ENCODE peak calls at places on chromosomes 13 and 19, in seven cellular contexts. H is astrocyte of the cerebellum; T is keratinocyte; Q is HL-60; Y is CD4-positive, alpha-beta T cell; S is lower leg skin; G is WTC11. J is an unnamed sample.

GRCh38 chr13:89827552-89827951 is 1519.9 kb upstream of the MIR17HG start:
- DNase-seq in H (no peak), T (no peak), Q (no peak), Y (no peak), S (no peak), G (no peak), J (no peak)

GRCh38 chr19:35055715-35056179 is 14.2 kb downstream of the HPN start:
- DNase-seq in H (no peak), T (no peak), Q (no peak), Y (no peak), S (no peak), G (peak; percentile 83), J (no peak)

GRCh38 chr19:34712606-34713261 is 21.3 kb upstream of the ZNF181 start:
- DNase-seq in H (peak; percentile 57), T (no peak), Q (peak; percentile 38), Y (peak; percentile 33), S (no peak), G (peak; percentile 40), J (no peak)

GRCh38 chr19:39684283-39684682 is 20.0 kb upstream of the LGALS14 start:
- DNase-seq in H (no peak), T (no peak), Q (no peak), Y (no peak), S (no peak), G (no peak), J (no peak)

GRCh38 chr13:40779049-40779448 is 8.1 kb upstream of the MRPS31 start:
- DNase-seq in H (no peak), T (no peak), Q (no peak), Y (no peak), S (no peak), G (no peak), J (peak; percentile 51)

GRCh38 chr13:77980592-77980991 is 62.0 kb upstream of the EDNRB start:
- DNase-seq in H (peak; percentile 59), T (no peak), Q (no peak), Y (no peak), S (no peak), G (no peak), J (no peak)

GRCh38 chr13:106036870-106037269 is 498.6 kb downstream of the EFNB2 start:
- DNase-seq in H (no peak), T (no peak), Q (no peak), Y (no peak), S (no peak), G (peak; percentile 24), J (no peak)

GRCh38 chr13:112103971-112104872 is 37.3 kb downstream of the SOX1 start:
- DNase-seq in H (no peak), T (no peak), Q (no peak), Y (no peak), S (no peak), G (peak; percentile 66), J (peak; percentile 84)

GRCh38 chr13:98466634-98467236 is 110.2 kb downstream of the STK24 start:
- DNase-seq in H (no peak), T (no peak), Q (no peak), Y (no peak), S (no peak), G (peak; percentile 87), J (no peak)

GRCh38 chr13:110904748-110905147 is 10.1 kb downstream of the ANKRD10 start:
- DNase-seq in H (no peak), T (no peak), Q (no peak), Y (no peak), S (no peak), G (no peak), J (no peak)

GRCh38 chr13:46170268-46170667 is 11.7 kb downstream of the LCP1 start:
- DNase-seq in H (no peak), T (no peak), Q (peak; percentile 21), Y (no peak), S (no peak), G (no peak), J (no peak)

DNA sequence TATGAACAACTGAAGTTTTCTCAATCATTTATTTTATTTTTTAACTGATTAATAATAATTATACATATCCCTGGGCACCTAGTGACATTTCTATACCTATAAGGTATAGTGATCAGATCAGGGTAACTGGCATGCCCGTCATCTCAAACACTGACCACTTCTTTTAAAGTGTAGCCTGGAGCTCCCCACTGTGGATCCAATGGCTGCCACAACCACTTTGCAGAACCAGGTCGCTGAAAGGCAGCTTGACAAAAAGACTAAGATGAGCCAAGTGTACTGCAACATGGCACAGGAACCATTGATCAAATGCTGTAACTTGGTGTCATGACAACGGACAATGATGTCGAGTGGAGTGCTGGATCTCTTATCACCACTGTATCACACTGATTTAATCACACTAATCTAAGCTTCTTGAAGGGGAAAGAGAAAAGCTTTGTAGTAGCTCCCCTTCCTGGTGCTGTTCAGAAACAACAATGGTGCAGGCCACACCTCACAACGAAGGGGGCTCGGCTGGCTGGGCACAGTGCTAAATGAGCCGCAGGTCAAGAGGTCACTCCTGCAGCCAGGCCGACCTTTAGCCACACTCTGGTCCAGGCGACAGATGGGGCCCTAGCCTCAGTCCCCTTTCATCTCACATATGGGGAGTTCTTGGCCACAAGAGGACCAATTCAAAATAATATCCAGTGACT is 2.3 kb upstream of the TNFRSF19 start:
- DNase-seq in H (no peak), T (no peak), Q (no peak), Y (no peak), S (no peak), G (no peak), J (no peak)
- TF ChIP-seq CTCF in H (no peak), T (no peak), Q (no peak), Y (no peak), S (no peak), G (no peak), J (no peak)

DNA sequence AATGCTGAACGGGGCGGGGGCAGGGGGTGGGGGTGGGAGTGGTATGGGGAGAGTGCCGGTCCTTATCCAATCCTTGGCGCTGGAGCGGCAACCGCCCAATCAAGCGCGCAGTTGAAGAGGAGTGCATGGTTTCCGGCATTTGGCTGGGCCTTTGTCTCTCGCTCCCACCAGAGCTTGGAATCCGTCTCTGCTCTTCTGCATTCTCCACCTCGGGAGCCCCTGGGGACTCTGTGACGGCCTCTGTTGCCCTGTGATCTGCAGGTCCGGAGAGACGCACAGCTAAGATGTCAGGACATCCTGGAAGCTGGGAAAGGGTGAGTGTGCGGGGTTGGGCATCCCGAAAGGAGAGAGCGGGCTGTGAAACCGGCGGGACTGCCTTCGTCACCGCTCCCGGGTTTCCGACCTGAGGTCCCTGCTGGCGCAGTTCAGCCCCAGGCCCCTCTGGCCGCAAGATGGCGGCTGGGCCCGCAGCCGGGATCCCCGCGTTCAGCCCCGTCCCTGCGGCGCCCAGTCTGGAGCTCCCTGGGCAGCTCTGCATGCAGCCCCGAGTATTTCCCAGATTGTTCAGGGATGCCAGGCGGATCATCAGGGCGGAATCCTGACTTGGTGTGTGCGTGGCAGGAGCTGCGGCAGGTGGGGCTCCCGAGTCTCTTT is 53.6 kb upstream of the ZNF254 start:
- DNase-seq in H (peak; percentile 82), T (no peak), Q (peak; percentile 65), Y (peak; percentile 65), S (peak; percentile 97), G (peak; percentile 85), J (peak; percentile 94)
- TF ChIP-seq CTCF in H (no peak), T (no peak), Q (no peak), Y (no peak), S (no peak), G (no peak), J (no peak)

GRCh38 chr19:6767357-6768235 is at the start of gene SH2D3A:
- DNase-seq in H (no peak), T (peak; percentile 95), Q (peak; percentile 81), Y (peak; percentile 93), S (peak; percentile 97), G (peak; percentile 97), J (no peak)

GRCh38 chr19:6768236-6768785 is 1.1 kb upstream of the SH2D3A start:
- DNase-seq in H (no peak), T (no peak), Q (no peak), Y (no peak), S (no peak), G (no peak), J (no peak)

GRCh38 chr19:6767081-6767356 is 216 bp downstream of the SH2D3A start:
- DNase-seq in H (no peak), T (no peak), Q (no peak), Y (no peak), S (no peak), G (no peak), J (no peak)

GRCh38 chr19:6766357-6767080 is 716 bp downstream of the SH2D3A start:
- DNase-seq in H (no peak), T (no peak), Q (no peak), Y (no peak), S (no peak), G (no peak), J (no peak)

GRCh38 chr19:6769006-6769637 is 1.9 kb upstream of the SH2D3A start:
- DNase-seq in H (no peak), T (no peak), Q (no peak), Y (no peak), S (no peak), G (peak; percentile 45), J (no peak)
- TF ChIP-seq CTCF in H (no peak), T (no peak), Q (no peak), Y (peak; percentile 11), S (no peak), G (peak; percentile 52), J (peak; percentile 51)

DNA sequence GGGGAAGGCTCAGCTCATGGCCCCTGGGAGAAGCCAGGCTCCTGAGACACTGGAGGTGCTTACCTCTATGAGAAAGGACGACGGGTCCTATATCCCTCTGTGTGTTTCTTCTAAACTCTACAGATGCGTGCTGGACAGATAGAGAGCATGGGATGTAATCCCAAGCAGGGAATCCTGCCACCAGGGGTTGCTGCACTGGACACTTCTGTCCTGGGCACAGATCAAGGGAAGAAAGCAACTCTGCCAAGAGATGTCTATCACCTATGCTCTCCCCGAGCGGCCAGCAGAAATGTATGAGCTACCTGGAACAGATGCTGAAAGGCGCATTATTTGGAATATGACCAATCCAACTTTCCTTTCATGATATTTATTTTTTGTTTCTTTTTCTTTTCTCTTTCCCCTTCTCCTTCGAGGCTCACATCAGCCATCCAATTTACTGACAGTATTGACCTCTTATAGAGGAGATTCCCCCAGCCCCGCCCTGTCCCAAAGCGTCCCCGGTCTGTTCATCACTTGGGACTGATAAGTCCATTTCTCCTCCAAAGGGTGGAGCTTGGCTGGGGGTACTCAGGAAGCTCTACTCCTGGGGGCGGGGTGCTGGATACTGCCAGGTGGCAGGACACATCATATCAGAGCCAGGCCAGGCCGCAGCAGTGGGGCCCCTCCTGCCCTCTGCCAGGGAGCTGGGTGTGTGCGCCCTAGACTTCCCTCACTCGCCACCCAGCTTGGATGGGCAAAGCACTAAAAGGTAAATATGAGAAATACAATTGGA is 34.2 kb downstream of the TSHZ3 start:
- DNase-seq in H (no peak), T (no peak), Q (no peak), Y (no peak), S (no peak), G (no peak), J (no peak)
- TF ChIP-seq CTCF in H (peak; percentile 41), T (peak; percentile 19), Q (no peak), Y (no peak), S (no peak), G (no peak), J (peak; percentile 17)